ENCODE peak calls at places on chromosomes 16 and 17, in nine cellular contexts. One of them, this sample, is unnamed.

GRCh38 chr16:10552998-10553491 is 27.4 kb downstream of the EMP2 start:
- DNase-seq in kidney epithelial cell: no peak
- DNase-seq in astrocyte of the spinal cord: no peak
- DNase-seq in cardiac fibroblast: no peak
- DNase-seq in BE2C: peak
- DNase-seq in fibroblast of mammary gland: no peak
- DNase-seq in H1: peak
- DNase-seq in body of pancreas: no peak
- DNase-seq in SK-N-SH: peak
- DNase-seq in this sample: no peak

GRCh38 chr17:27256225-27257030 is 37.5 kb upstream of the WSB1 start:
- DNase-seq in kidney epithelial cell: no peak
- DNase-seq in astrocyte of the spinal cord: peak
- DNase-seq in cardiac fibroblast: peak
- DNase-seq in BE2C: no peak
- DNase-seq in fibroblast of mammary gland: peak
- DNase-seq in H1: no peak
- DNase-seq in body of pancreas: no peak
- DNase-seq in SK-N-SH: no peak
- DNase-seq in this sample: no peak

GRCh38 chr17:79937981-79938695 is 97.5 kb downstream of the TBC1D16 start:
- DNase-seq in kidney epithelial cell: no peak
- DNase-seq in astrocyte of the spinal cord: no peak
- DNase-seq in cardiac fibroblast: no peak
- DNase-seq in BE2C: no peak
- DNase-seq in fibroblast of mammary gland: no peak
- DNase-seq in H1: no peak
- DNase-seq in body of pancreas: peak
- DNase-seq in SK-N-SH: peak
- DNase-seq in this sample: no peak

GRCh38 chr16:77807-78443 is at the start of gene MPG:
- DNase-seq in kidney epithelial cell: no peak
- DNase-seq in astrocyte of the spinal cord: peak
- DNase-seq in cardiac fibroblast: peak
- DNase-seq in BE2C: peak
- DNase-seq in fibroblast of mammary gland: peak
- DNase-seq in H1: peak
- DNase-seq in body of pancreas: peak
- DNase-seq in SK-N-SH: peak
- DNase-seq in this sample: no peak

GRCh38 chr17:78130439-78131101 is at the start of gene TMC8:
- DNase-seq in kidney epithelial cell: no peak
- DNase-seq in astrocyte of the spinal cord: no peak
- DNase-seq in cardiac fibroblast: no peak
- DNase-seq in BE2C: no peak
- DNase-seq in fibroblast of mammary gland: no peak
- DNase-seq in H1: no peak
- DNase-seq in body of pancreas: no peak
- DNase-seq in SK-N-SH: peak
- DNase-seq in this sample: no peak

GRCh38 chr17:49574283-49574892 is 1.3 kb upstream of the NXPH3 start:
- DNase-seq in kidney epithelial cell: no peak
- DNase-seq in astrocyte of the spinal cord: no peak
- DNase-seq in cardiac fibroblast: no peak
- DNase-seq in BE2C: no peak
- DNase-seq in fibroblast of mammary gland: no peak
- DNase-seq in H1: no peak
- DNase-seq in body of pancreas: no peak
- DNase-seq in SK-N-SH: peak
- DNase-seq in this sample: peak

GRCh38 chr16:4011940-4012629 is 104.2 kb downstream of the ADCY9 start:
- DNase-seq in kidney epithelial cell: no peak
- DNase-seq in astrocyte of the spinal cord: no peak
- DNase-seq in cardiac fibroblast: no peak
- DNase-seq in BE2C: no peak
- DNase-seq in fibroblast of mammary gland: no peak
- DNase-seq in H1: no peak
- DNase-seq in body of pancreas: no peak
- DNase-seq in SK-N-SH: no peak
- DNase-seq in this sample: no peak

GRCh38 chr16:88419790-88420189 is 33.3 kb upstream of the ZFPM1 start:
- DNase-seq in kidney epithelial cell: no peak
- DNase-seq in astrocyte of the spinal cord: no peak
- DNase-seq in cardiac fibroblast: no peak
- DNase-seq in BE2C: no peak
- DNase-seq in fibroblast of mammary gland: no peak
- DNase-seq in H1: no peak
- DNase-seq in body of pancreas: no peak
- DNase-seq in SK-N-SH: no peak
- DNase-seq in this sample: no peak

DNA sequence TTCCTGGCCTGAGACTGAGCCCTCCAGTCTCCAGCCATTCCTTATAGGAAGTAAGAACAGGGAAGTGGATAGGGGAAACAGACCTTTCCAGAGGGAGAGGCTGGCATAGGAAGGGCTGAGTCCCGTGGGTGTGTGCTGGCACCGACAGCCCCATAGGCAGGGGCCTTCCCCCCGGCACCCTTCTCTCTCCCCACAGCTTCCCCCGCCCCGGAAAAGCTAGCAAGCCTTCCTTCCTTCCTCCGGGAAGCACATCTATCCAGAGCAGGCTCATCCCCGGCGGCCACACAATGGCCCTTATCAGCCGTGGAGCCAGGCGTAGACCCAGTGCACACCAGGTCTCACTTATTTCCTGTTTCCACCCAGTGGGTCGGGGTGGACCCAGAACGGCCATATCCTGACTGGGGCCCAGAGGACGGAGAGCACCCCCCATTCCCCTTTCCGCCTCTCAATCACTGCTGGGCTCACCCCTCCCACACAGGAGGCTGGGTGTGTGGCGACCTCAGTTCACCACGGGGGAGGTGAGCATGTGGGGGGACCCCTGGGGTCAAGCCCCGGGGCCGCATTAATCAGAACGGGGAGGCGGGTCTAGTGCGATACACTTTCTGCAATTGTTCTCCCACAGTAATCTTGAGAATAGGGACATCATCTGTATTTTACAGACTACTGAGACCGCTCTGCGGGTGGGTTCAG is 950 bp upstream of the MYO1C start:
- DNase-seq in kidney epithelial cell: no peak
- DNase-seq in astrocyte of the spinal cord: no peak
- DNase-seq in cardiac fibroblast: peak
- DNase-seq in BE2C: peak
- DNase-seq in fibroblast of mammary gland: no peak
- DNase-seq in H1: no peak
- DNase-seq in body of pancreas: no peak
- DNase-seq in SK-N-SH: no peak
- DNase-seq in this sample: no peak
- H3K4me3 ChIP-seq in kidney epithelial cell: no peak
- H3K4me3 ChIP-seq in astrocyte of the spinal cord: no peak
- H3K4me3 ChIP-seq in cardiac fibroblast: no peak
- H3K4me3 ChIP-seq in BE2C: no peak
- H3K4me3 ChIP-seq in fibroblast of mammary gland: no peak
- H3K4me3 ChIP-seq in H1: no peak
- H3K4me3 ChIP-seq in body of pancreas: no peak
- H3K4me3 ChIP-seq in SK-N-SH: no peak
- H3K4me3 ChIP-seq in this sample: no peak

GRCh38 chr16:28288117-28288516 is 4.2 kb upstream of the SBK1 start:
- DNase-seq in kidney epithelial cell: no peak
- DNase-seq in astrocyte of the spinal cord: no peak
- DNase-seq in cardiac fibroblast: no peak
- DNase-seq in BE2C: no peak
- DNase-seq in fibroblast of mammary gland: no peak
- DNase-seq in H1: no peak
- DNase-seq in body of pancreas: peak
- DNase-seq in SK-N-SH: no peak
- DNase-seq in this sample: no peak

GRCh38 chr16:28292731-28293588 is 635 bp downstream of the SBK1 start:
- DNase-seq in kidney epithelial cell: no peak
- DNase-seq in astrocyte of the spinal cord: no peak
- DNase-seq in cardiac fibroblast: no peak
- DNase-seq in BE2C: no peak
- DNase-seq in fibroblast of mammary gland: no peak
- DNase-seq in H1: peak
- DNase-seq in body of pancreas: peak
- DNase-seq in SK-N-SH: peak
- DNase-seq in this sample: no peak

GRCh38 chr16:28291651-28292626 is at the start of gene SBK1:
- DNase-seq in kidney epithelial cell: peak
- DNase-seq in astrocyte of the spinal cord: peak
- DNase-seq in cardiac fibroblast: peak
- DNase-seq in BE2C: peak
- DNase-seq in fibroblast of mammary gland: peak
- DNase-seq in H1: peak
- DNase-seq in body of pancreas: peak
- DNase-seq in SK-N-SH: peak
- DNase-seq in this sample: no peak

GRCh38 chr16:28289106-28289505 is 3.2 kb upstream of the SBK1 start:
- DNase-seq in kidney epithelial cell: no peak
- DNase-seq in astrocyte of the spinal cord: no peak
- DNase-seq in cardiac fibroblast: no peak
- DNase-seq in BE2C: no peak
- DNase-seq in fibroblast of mammary gland: no peak
- DNase-seq in H1: no peak
- DNase-seq in body of pancreas: no peak
- DNase-seq in SK-N-SH: no peak
- DNase-seq in this sample: no peak

DNA sequence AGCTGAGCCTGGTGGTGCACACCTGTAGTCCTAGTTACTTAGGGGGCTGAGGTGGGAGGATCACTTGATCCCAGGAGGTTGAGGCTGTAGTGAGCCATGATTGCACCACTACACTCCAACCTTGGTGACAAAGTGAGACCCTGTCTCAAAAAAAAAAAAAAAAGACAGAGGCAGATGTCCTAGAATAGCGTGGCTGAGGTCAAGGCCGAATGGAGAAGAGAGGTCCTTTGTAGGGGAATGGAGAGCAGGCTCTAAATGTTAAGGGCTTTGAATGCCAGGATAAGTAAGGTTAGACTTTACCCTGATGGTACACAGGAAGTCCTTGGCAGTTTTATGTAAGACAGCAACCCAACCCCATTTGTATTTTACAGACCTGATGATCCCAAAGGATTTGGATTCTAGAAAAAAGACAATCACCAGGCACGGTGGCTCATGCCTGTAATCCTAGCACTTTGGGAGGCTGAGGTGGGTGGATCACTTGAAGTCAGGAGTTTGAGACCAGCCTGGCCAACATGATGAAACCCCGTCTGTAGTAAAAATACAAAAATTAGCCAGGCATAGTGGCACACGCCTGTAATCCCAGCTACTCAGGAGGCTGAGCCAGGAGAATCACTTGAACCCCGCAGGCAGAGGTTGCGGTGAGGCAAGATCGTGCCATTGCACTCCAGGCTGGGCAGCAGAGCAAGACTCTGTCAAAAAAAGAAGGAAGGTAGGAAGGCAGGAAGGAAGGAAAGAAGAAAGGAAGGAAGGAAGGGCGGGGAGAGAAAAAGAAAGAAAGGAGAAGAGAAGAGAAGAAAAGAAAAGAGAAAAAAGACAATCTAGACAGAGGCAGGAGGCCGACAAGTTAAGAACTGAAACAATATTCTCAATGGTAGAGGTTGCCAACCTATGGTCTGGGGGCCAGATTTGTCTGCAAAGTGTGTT is 2.1 kb upstream of the SBK1 start:
- DNase-seq in kidney epithelial cell: no peak
- DNase-seq in astrocyte of the spinal cord: no peak
- DNase-seq in cardiac fibroblast: no peak
- DNase-seq in BE2C: no peak
- DNase-seq in fibroblast of mammary gland: no peak
- DNase-seq in H1: no peak
- DNase-seq in body of pancreas: no peak
- DNase-seq in SK-N-SH: no peak
- DNase-seq in this sample: no peak
- H3K4me3 ChIP-seq in kidney epithelial cell: no peak
- H3K4me3 ChIP-seq in astrocyte of the spinal cord: no peak
- H3K4me3 ChIP-seq in cardiac fibroblast: no peak
- H3K4me3 ChIP-seq in BE2C: no peak
- H3K4me3 ChIP-seq in fibroblast of mammary gland: no peak
- H3K4me3 ChIP-seq in H1: no peak
- H3K4me3 ChIP-seq in body of pancreas: no peak
- H3K4me3 ChIP-seq in SK-N-SH: no peak
- H3K4me3 ChIP-seq in this sample: no peak

DNA sequence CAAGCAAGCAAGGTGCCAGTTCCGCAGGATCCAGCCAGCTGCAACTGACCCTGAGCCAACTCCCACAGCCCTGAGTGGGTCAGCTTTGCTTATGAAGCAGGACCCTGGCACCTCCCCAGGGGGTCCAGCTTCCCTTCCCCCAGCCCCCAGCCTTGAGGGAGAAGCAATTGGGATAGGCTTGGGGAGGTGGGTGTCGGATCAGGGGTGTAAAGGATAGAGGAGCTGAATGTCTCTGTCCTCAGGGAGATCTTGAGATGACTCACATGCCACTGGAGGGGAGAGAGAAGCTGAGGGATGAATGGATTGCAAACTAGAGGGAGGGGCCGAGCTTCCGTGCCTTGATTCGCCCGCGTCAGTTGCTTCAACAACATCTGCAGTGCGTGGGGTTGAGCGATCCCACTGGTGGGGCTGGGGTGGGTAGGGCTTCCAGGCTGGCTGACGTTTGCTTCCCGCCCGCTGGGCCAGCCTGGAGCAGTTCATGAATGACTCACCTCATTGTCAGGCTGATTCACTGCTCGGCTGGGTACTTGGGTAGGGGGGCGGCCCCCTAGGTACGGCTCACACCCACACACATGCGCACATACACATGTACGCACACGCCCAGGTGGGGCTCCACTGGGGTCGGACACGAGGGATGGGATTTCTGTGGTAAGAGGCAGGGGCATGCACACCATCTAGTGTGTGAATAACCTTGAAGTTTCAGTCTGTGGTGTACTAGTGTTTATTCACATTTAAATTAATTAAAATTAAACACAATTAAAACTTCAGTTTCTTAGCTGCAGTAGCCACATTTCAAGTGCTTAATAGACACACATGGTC is 3.6 kb upstream of the HROB start:
- DNase-seq in kidney epithelial cell: peak
- DNase-seq in astrocyte of the spinal cord: peak
- DNase-seq in cardiac fibroblast: peak
- DNase-seq in BE2C: peak
- DNase-seq in fibroblast of mammary gland: peak
- DNase-seq in H1: peak
- DNase-seq in body of pancreas: peak
- DNase-seq in SK-N-SH: peak
- DNase-seq in this sample: peak
- H3K4me3 ChIP-seq in kidney epithelial cell: no peak
- H3K4me3 ChIP-seq in astrocyte of the spinal cord: no peak
- H3K4me3 ChIP-seq in cardiac fibroblast: peak
- H3K4me3 ChIP-seq in BE2C: peak
- H3K4me3 ChIP-seq in fibroblast of mammary gland: peak
- H3K4me3 ChIP-seq in H1: no peak
- H3K4me3 ChIP-seq in body of pancreas: no peak
- H3K4me3 ChIP-seq in SK-N-SH: peak
- H3K4me3 ChIP-seq in this sample: no peak

GRCh38 chr16:83888672-83889044 is 10.3 kb upstream of the MLYCD start:
- DNase-seq in kidney epithelial cell: no peak
- DNase-seq in astrocyte of the spinal cord: no peak
- DNase-seq in cardiac fibroblast: peak
- DNase-seq in BE2C: no peak
- DNase-seq in fibroblast of mammary gland: no peak
- DNase-seq in H1: no peak
- DNase-seq in body of pancreas: no peak
- DNase-seq in SK-N-SH: no peak
- DNase-seq in this sample: no peak

GRCh38 chr16:83887564-83887963 is 11.4 kb upstream of the MLYCD start:
- DNase-seq in kidney epithelial cell: no peak
- DNase-seq in astrocyte of the spinal cord: no peak
- DNase-seq in cardiac fibroblast: no peak
- DNase-seq in BE2C: no peak
- DNase-seq in fibroblast of mammary gland: peak
- DNase-seq in H1: no peak
- DNase-seq in body of pancreas: no peak
- DNase-seq in SK-N-SH: no peak
- DNase-seq in this sample: no peak

GRCh38 chr16:83890359-83890758 is 8.6 kb upstream of the MLYCD start:
- DNase-seq in kidney epithelial cell: no peak
- DNase-seq in astrocyte of the spinal cord: no peak
- DNase-seq in cardiac fibroblast: no peak
- DNase-seq in BE2C: no peak
- DNase-seq in fibroblast of mammary gland: no peak
- DNase-seq in H1: no peak
- DNase-seq in body of pancreas: no peak
- DNase-seq in SK-N-SH: no peak
- DNase-seq in this sample: no peak

GRCh38 chr16:83886199-83886971 is 12.5 kb upstream of the MLYCD start:
- DNase-seq in kidney epithelial cell: no peak
- DNase-seq in astrocyte of the spinal cord: no peak
- DNase-seq in cardiac fibroblast: no peak
- DNase-seq in BE2C: no peak
- DNase-seq in fibroblast of mammary gland: no peak
- DNase-seq in H1: no peak
- DNase-seq in body of pancreas: no peak
- DNase-seq in SK-N-SH: no peak
- DNase-seq in this sample: no peak

GRCh38 chr16:83887088-83887487 is 11.8 kb upstream of the MLYCD start:
- DNase-seq in kidney epithelial cell: no peak
- DNase-seq in astrocyte of the spinal cord: no peak
- DNase-seq in cardiac fibroblast: no peak
- DNase-seq in BE2C: peak
- DNase-seq in fibroblast of mammary gland: peak
- DNase-seq in H1: no peak
- DNase-seq in body of pancreas: peak
- DNase-seq in SK-N-SH: no peak
- DNase-seq in this sample: no peak
- H3K4me3 ChIP-seq in kidney epithelial cell: no peak
- H3K4me3 ChIP-seq in astrocyte of the spinal cord: no peak
- H3K4me3 ChIP-seq in cardiac fibroblast: no peak
- H3K4me3 ChIP-seq in BE2C: no peak
- H3K4me3 ChIP-seq in fibroblast of mammary gland: no peak
- H3K4me3 ChIP-seq in H1: no peak
- H3K4me3 ChIP-seq in body of pancreas: no peak
- H3K4me3 ChIP-seq in SK-N-SH: no peak
- H3K4me3 ChIP-seq in this sample: no peak